ENCODE peak calls at places on chromosomes 4 and X, in four cellular contexts. A is K562, C is HepG2, B is GM12878. H is an unnamed sample.
A peak's percentile ranks its signal among the peaks of the same experiment; 100 is the strongest.

GRCh38 chr4:90030953-90031352 is 96.2 kb upstream of the CCSER1 start:
- DNase-seq in A (no peak), C (no peak), B (no peak), H (peak; percentile 46)

GRCh38 chr4:4480685-4481393 is 61.0 kb downstream of the STX18 start:
- DNase-seq in A (no peak), C (no peak), B (no peak), H (no peak)

GRCh38 chr4:76879731-76880364 is 18.1 kb downstream of the SOWAHB start:
- DNase-seq in A (no peak), C (no peak), B (no peak), H (no peak)

GRCh38 chrX:23822397-23822796 is 39.4 kb downstream of the SAT1 start:
- DNase-seq in A (no peak), C (peak; percentile 73), B (no peak), H (no peak)

GRCh38 chr4:181944527-181944926 is 298.7 kb upstream of the TENM3 start:
- DNase-seq in A (no peak), C (no peak), B (no peak), H (no peak)

GRCh38 chrX:51891245-51891644 is 2.2 kb upstream of the MAGED1 start:
- DNase-seq in A (no peak), C (no peak), B (no peak), H (no peak)

GRCh38 chr4:147360301-147360700 is 120.6 kb upstream of the EDNRA start:
- DNase-seq in A (no peak), C (no peak), B (no peak), H (no peak)

GRCh38 chrX:1451676-1452496 is 823 bp downstream of the ASMTL start:
- DNase-seq in A (no peak), C (no peak), B (no peak), H (no peak)

GRCh38 chrX:50211510-50211909 is 6.9 kb downstream of the CCNB3 start:
- DNase-seq in A (no peak), C (no peak), B (no peak), H (peak; percentile 22)

GRCh38 chr4:10589808-10590207 is 94.8 kb downstream of the CLNK start:
- DNase-seq in A (no peak), C (no peak), B (no peak), H (no peak)

GRCh38 chrX:46169808-46170207 is 375.4 kb downstream of the ZNF674 start:
- DNase-seq in A (no peak), C (no peak), B (no peak), H (no peak)

GRCh38 chr4:48346594-48346993 is 5.3 kb downstream of the SLAIN2 start:
- DNase-seq in A (no peak), C (no peak), B (no peak), H (no peak)

GRCh38 chr4:15786743-15787142 is 8.6 kb downstream of the CD38 start:
- DNase-seq in A (no peak), C (no peak), B (no peak), H (no peak)

GRCh38 chr4:142549726-142550463 is 296.2 kb downstream of the INPP4B start:
- DNase-seq in A (no peak), C (no peak), B (no peak), H (no peak)

GRCh38 chr4:11765849-11766453 is 337.3 kb upstream of the HS3ST1 start:
- DNase-seq in A (peak; percentile 18), C (peak; percentile 15), B (no peak), H (peak; percentile 19)

GRCh38 chrX:21056636-21057035 is 317.6 kb upstream of the CNKSR2 start:
- DNase-seq in A (no peak), C (no peak), B (no peak), H (no peak)

GRCh38 chrX:44705817-44706551 is 137.8 kb upstream of the DUSP21 start:
- DNase-seq in A (peak; percentile 69), C (peak; percentile 83), B (no peak), H (no peak)

GRCh38 chr4:141375855-141376254 is 155.2 kb downstream of the ZNF330 start:
- DNase-seq in A (no peak), C (peak; percentile 17), B (no peak), H (peak; percentile 14)

GRCh38 chrX:1535241-1536041 is 1.5 kb downstream of the P2RY8 start:
- DNase-seq in A (no peak), C (no peak), B (peak; percentile 62), H (no peak)

GRCh38 chr4:149993030-149993429 is 85.2 kb upstream of the DCLK2 start:
- DNase-seq in A (no peak), C (no peak), B (no peak), H (no peak)

GRCh38 chr4:40377462-40378385 is 42.6 kb downstream of the CHRNA9 start:
- DNase-seq in A (no peak), C (no peak), B (no peak), H (no peak)

DNA sequence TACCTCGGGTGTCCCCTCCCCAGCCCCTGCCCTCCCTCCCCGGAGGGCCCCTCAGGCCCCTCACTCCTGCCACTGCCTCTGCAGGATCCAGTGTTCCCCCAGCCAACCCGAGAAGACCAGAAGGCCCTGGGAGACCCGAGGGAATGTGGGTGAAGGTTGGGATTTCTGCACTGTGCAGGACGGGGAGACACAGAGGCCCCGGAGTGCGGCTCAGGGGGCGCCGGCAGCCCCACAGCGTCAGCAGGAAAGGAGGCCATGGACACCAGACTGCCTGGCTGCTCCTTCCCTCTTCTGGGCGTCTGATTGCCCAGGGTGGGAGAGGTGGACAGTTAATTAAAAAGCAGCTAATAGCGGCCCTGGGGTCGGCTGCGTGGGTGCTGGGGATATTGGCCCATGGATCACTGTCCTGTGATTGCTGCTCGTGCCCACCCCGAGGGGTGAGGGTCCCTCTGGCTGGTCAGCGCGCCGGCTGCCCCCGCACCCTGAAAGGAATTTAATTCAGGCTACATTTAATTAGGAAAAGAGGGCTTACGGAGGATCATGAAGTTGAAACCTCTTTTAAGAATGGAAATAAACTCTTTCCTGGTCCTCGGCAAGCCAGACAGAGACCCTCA is 57.8 kb upstream of the NKX1-1 start:
- DNase-seq in A (no peak), C (no peak), B (no peak), H (no peak)
- TF ChIP-seq FOXM1 in A (no peak), C (no peak), B (no peak), H (no peak)

DNA sequence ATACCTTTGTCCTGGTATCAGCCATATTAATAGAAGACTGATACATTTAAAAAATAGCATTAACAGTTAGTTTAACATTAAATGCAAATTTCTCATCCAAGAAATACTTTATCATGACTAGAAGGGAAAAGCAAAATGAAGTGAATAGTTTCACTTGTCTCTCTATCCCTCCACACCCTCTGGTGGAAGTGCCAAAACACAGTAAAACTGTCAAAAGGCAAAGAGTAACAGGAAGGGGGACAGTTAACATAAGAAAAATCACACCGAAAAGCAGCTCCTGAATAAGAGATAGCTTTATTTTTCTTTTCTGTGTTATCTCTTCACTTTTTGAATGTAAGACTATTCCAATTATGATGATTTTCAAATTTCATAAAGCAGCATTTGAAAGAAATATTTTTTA is 187.2 kb downstream of the FBXW7 start:
- DNase-seq in A (no peak), C (no peak), B (no peak), H (no peak)
- TF ChIP-seq BHLHE40 in A (no peak), C (no peak), B (no peak), H (no peak)

GRCh38 chrX:149984411-149984810 is 46.1 kb upstream of the EOLA2 start:
- DNase-seq in A (no peak), C (no peak), B (no peak), H (no peak)
- TF ChIP-seq SP1 in A (no peak), C (no peak), B (no peak), H (no peak)

DNA sequence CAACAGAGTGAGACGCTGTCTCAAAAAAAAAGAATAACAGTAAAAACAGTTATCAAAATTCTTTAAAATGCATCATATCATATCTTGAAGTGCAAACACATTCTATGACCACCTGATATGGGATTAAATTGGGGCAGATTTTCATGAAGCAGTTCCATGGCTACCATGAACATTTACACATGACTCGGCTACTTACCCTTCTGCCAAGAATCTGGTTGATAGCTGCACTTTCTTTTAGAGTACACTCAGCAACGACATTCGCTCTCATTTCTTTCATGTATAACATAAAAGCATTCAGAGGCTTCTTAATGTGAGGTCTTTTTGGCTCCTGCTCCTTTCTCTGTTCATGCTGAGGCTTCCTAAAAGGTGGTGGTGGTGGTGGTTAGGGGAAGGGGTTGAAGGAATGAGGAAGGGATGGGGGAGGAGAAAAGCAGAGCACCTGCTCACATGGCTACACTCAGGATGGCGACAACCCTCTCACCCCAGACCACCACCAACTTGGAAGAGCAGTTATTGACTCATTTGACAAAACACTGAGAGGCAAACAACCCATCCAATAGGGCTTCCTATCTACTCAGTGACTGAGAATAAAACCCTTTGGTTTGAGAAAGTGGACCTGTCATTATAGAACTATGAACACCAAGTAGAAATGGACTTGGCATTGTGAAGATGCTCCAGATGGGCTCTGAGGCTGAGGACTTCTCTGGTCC is 88.5 kb downstream of the HADH start:
- DNase-seq in A (no peak), C (no peak), B (no peak), H (no peak)
- TF ChIP-seq FOXM1 in A (no peak), C (no peak), B (no peak), H (no peak)

DNA sequence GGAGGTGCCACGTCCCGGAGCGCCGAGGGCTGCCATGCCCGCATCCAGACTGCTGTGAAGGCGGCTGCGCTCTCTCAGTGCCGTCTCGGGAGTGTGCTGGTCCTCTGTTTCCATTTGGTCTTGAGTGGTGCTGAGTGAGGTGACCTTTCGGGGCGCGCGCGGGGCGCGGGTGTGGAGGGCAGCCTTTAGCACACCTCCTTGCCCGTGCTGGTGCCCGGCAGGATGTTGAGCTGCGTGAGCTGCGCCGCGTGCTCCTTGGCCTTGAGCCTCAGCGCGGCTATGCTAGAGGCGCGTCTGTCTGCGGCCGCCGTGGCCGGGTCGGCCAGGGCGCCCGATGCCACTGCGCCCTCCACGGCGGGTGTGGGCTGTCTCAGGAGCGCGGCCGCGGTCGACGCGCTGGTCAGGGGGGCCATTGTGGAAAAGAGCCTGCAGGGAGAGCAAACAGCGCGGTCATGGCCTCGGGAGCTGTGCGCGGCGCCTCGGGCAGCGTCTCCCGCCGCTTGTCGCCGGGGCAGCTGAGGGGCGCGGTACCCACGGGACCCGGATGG is 11.2 kb downstream of the ARX start:
- DNase-seq in A (no peak), C (no peak), B (no peak), H (no peak)
- TF ChIP-seq BHLHE40 in A (no peak), C (no peak), B (no peak), H (no peak)

GRCh38 chr4:156038772-156039171 is 85.1 kb upstream of the CTSO start:
- DNase-seq in A (no peak), C (no peak), B (no peak), H (no peak)
- TF ChIP-seq SP1 in A (no peak), C (no peak), B (no peak), H (no peak)

H was measured in HEK293T.